ENCODE peak calls at places on chromosomes 7 and 10, in ten cellular contexts. T, D, L, Y, H, G, Q, R, B and O are unnamed samples.

GRCh38 chr10:35422236-35422635 is 85.9 kb downstream of the CCNY start:
- DNase-seq in T (no peak), D (no peak), L (peak; percentile 37), Y (no peak), H (no peak), G (no peak), Q (no peak), R (no peak), B (no peak), O (no peak)

GRCh38 chr10:117334075-117334474 is 41.2 kb downstream of the PDZD8 start:
- DNase-seq in T (no peak), D (no peak), L (peak; percentile 5), Y (peak; percentile 43), H (no peak), G (no peak), Q (no peak), R (no peak), B (no peak), O (no peak)

GRCh38 chr10:21524526-21525366 is 736 bp downstream of the SKIDA1 start:
- DNase-seq in T (peak; percentile 72), D (no peak), L (peak; percentile 49), Y (peak; percentile 85), H (no peak), G (no peak), Q (no peak), R (no peak), B (peak; percentile 29), O (no peak)

GRCh38 chr10:104809288-104810090 is 168.4 kb downstream of the SORCS3 start:
- DNase-seq in T (peak; percentile 92), D (no peak), L (peak; percentile 38), Y (no peak), H (no peak), G (no peak), Q (no peak), R (no peak), B (no peak), O (peak; percentile 78)

GRCh38 chr10:86645111-86645445 is 9.3 kb upstream of the OPN4 start:
- DNase-seq in T (no peak), D (no peak), L (no peak), Y (no peak), H (no peak), G (no peak), Q (no peak), R (no peak), B (peak; percentile 2), O (no peak)

GRCh38 chr10:114142018-114142417 is 32.0 kb downstream of the CCDC186 start:
- DNase-seq in T (no peak), D (no peak), L (no peak), Y (no peak), H (no peak), G (no peak), Q (no peak), R (no peak), B (no peak), O (no peak)

GRCh38 chr10:11673346-11674330 is 62.2 kb upstream of the USP6NL start:
- DNase-seq in T (no peak), D (no peak), L (peak; percentile 20), Y (no peak), H (peak; percentile 67), G (no peak), Q (no peak), R (no peak), B (no peak), O (no peak)

GRCh38 chr7:81688622-81689411 is 81.0 kb downstream of the HGF start:
- DNase-seq in T (no peak), D (no peak), L (no peak), Y (no peak), H (no peak), G (no peak), Q (no peak), R (no peak), B (no peak), O (no peak)

GRCh38 chr7:30934225-30934624 is 22.6 kb downstream of the AQP1 start:
- DNase-seq in T (no peak), D (no peak), L (no peak), Y (no peak), H (no peak), G (peak; percentile 31), Q (no peak), R (no peak), B (no peak), O (no peak)

GRCh38 chr10:88110355-88110754 is 246.9 kb downstream of the PTEN start:
- DNase-seq in T (peak; percentile 25), D (no peak), L (peak; percentile 79), Y (peak; percentile 31), H (no peak), G (no peak), Q (no peak), R (no peak), B (no peak), O (no peak)

GRCh38 chr7:75808106-75808505 is 5.5 kb downstream of the CCL24 start:
- DNase-seq in T (no peak), D (no peak), L (no peak), Y (no peak), H (no peak), G (no peak), Q (no peak), R (no peak), B (no peak), O (no peak)

GRCh38 chr7:129427646-129428045 is 6.6 kb upstream of the STRIP2 start:
- DNase-seq in T (no peak), D (no peak), L (no peak), Y (no peak), H (no peak), G (no peak), Q (no peak), R (no peak), B (no peak), O (no peak)

GRCh38 chr10:20598590-20598989 is 298.5 kb downstream of the NEBL start:
- DNase-seq in T (peak; percentile 93), D (peak; percentile 31), L (peak; percentile 89), Y (peak; percentile 92), H (no peak), G (no peak), Q (no peak), R (peak; percentile 43), B (no peak), O (peak; percentile 93)

GRCh38 chr7:54778166-54778565 is 19.2 kb upstream of the SEC61G start:
- DNase-seq in T (no peak), D (no peak), L (no peak), Y (no peak), H (no peak), G (no peak), Q (no peak), R (no peak), B (no peak), O (no peak)

GRCh38 chr7:157401567-157402387 is 65.0 kb downstream of the DNAJB6 start:
- DNase-seq in T (no peak), D (no peak), L (no peak), Y (no peak), H (no peak), G (no peak), Q (no peak), R (no peak), B (no peak), O (no peak)

GRCh38 chr10:73886625-73887024 is 12.3 kb upstream of the CAMK2G start:
- DNase-seq in T (peak; percentile 50), D (no peak), L (peak; percentile 36), Y (peak; percentile 17), H (no peak), G (no peak), Q (no peak), R (no peak), B (no peak), O (no peak)

DNA sequence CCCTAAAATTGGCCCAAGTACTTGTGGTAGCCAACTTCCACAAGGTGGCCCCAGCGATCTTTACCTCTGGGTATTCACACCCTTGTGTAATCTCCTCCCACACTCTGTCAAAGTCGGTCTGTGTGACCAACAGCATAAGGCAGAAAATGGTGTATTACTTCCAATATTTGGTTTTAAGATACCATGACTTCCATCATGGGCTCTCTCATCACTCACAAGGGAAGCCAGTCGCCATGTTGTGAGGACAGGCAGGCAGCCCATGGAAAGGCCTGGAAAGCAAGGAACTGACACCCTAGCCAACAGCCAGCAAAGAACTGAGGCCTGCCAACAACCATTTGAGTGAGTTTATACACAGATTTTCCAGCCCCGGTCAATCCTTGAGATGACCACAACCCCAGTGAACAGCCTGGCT is 91.0 kb upstream of the KMT2E start:
- DNase-seq in T (peak; percentile 89), D (peak; percentile 78), L (peak; percentile 96), Y (peak; percentile 91), H (peak; percentile 73), G (peak; percentile 76), Q (peak; percentile 65), R (no peak), B (peak; percentile 80), O (peak; percentile 62)
- H3K4me3 ChIP-seq in T (no peak overlapping the region), D (no peak overlapping the region), L (no peak overlapping the region), Y (no peak overlapping the region), H (no peak overlapping the region), G (peak overlapping the region; percentile 37), Q (no peak overlapping the region), R (no peak overlapping the region), B (no peak overlapping the region), O (no peak overlapping the region)

GRCh38 chr10:48194830-48195229 is 79.7 kb downstream of the FRMPD2 start:
- DNase-seq in T (no peak), D (no peak), L (no peak), Y (no peak), H (no peak), G (no peak), Q (no peak), R (no peak), B (no peak), O (no peak)

GRCh38 chr10:48195803-48196202 is 78.7 kb downstream of the FRMPD2 start:
- DNase-seq in T (no peak), D (no peak), L (no peak), Y (no peak), H (no peak), G (no peak), Q (no peak), R (no peak), B (no peak), O (no peak)

GRCh38 chr10:48197236-48197899 is 77.1 kb downstream of the FRMPD2 start:
- DNase-seq in T (no peak), D (no peak), L (no peak), Y (no peak), H (no peak), G (no peak), Q (no peak), R (no peak), B (no peak), O (no peak)

GRCh38 chr10:48199580-48200377 is 74.7 kb downstream of the FRMPD2 start:
- DNase-seq in T (no peak), D (no peak), L (peak; percentile 82), Y (peak; percentile 64), H (peak; percentile 83), G (no peak), Q (no peak), R (no peak), B (no peak), O (peak; percentile 54)
- H3K4me3 ChIP-seq in T (no peak overlapping the region), D (no peak overlapping the region), L (no peak overlapping the region), Y (no peak overlapping the region), H (no peak overlapping the region), G (no peak overlapping the region), Q (no peak overlapping the region), R (no peak overlapping the region), B (no peak overlapping the region), O (no peak overlapping the region)

GRCh38 chr7:68176974-68177373 is 1180.3 kb downstream of the TYW1 start:
- DNase-seq in T (peak; percentile 93), D (peak; percentile 41), L (peak; percentile 55), Y (peak; percentile 4), H (peak; percentile 11), G (no peak), Q (peak; percentile 43), R (no peak), B (peak; percentile 46), O (no peak)
- H3K4me3 ChIP-seq in T (no peak overlapping the region), D (no peak overlapping the region), L (no peak overlapping the region), Y (no peak overlapping the region), H (no peak overlapping the region), G (no peak overlapping the region), Q (no peak overlapping the region), R (no peak overlapping the region), B (no peak overlapping the region), O (no peak overlapping the region)

GRCh38 chr10:17234541-17234940 is 6.5 kb downstream of the VIM start:
- DNase-seq in T (no peak), D (no peak), L (no peak), Y (no peak), H (no peak), G (no peak), Q (no peak), R (no peak), B (no peak), O (no peak)
- H3K4me3 ChIP-seq in T (no peak overlapping the region), D (no peak overlapping the region), L (no peak overlapping the region), Y (peak overlapping the region; percentile 36), H (peak overlapping the region; percentile 90), G (no peak overlapping the region), Q (no peak overlapping the region), R (peak overlapping the region; percentile 96), B (no peak overlapping the region), O (peak overlapping the region; percentile 97)